ENCODE peak calls at places on chromosomes 11 and 22, in seven cellular contexts. A is GM23248, I is HCT116, D is MM.1S, T is neural progenitor cell, S is OCI-LY7, B is GM23338. K is an unnamed sample.

GRCh38 chr22:49929553-49929979 is 11.1 kb downstream of the CRELD2 start:
- DNase-seq in A (peak; percentile 73), I (no peak), D (peak; percentile 71), T (peak; percentile 88), S (peak; percentile 89), B (peak; percentile 81), K (peak; percentile 62)

GRCh38 chr11:97607301-97608000 is 1217.6 kb downstream of the JRKL start:
- DNase-seq in A (no peak), I (no peak), D (no peak), T (no peak), S (no peak), B (no peak), K (no peak)

GRCh38 chr22:17237031-17237668 is 17.9 kb upstream of the ADA2 start:
- DNase-seq in A (no peak), I (no peak), D (peak; percentile 80), T (no peak), S (peak; percentile 67), B (no peak), K (no peak)

GRCh38 chr11:68214173-68215086 is 1.3 kb upstream of the KMT5B start:
- DNase-seq in A (peak; percentile 48), I (no peak), D (no peak), T (peak; percentile 62), S (no peak), B (peak; percentile 46), K (no peak)

GRCh38 chr11:119890466-119890865 is 161.5 kb upstream of the NECTIN1 start:
- DNase-seq in A (no peak), I (no peak), D (no peak), T (no peak), S (no peak), B (no peak), K (no peak)

GRCh38 chr11:14643697-14644395 is at the start of gene PDE3B:
- DNase-seq in A (peak; percentile 60), I (peak; percentile 59), D (peak; percentile 91), T (peak; percentile 92), S (peak; percentile 4), B (peak; percentile 91), K (peak; percentile 27)

GRCh38 chr11:105641433-105641832 is 31.6 kb downstream of the GRIA4 start:
- DNase-seq in A (no peak), I (no peak), D (no peak), T (no peak), S (no peak), B (no peak), K (no peak)

GRCh38 chr22:20424937-20425587 is 12.6 kb downstream of the SCARF2 start:
- DNase-seq in A (no peak), I (no peak), D (no peak), T (peak; percentile 4), S (no peak), B (peak; percentile 94), K (no peak)

GRCh38 chr11:82906236-82906635 is 4.7 kb downstream of the DDIAS start:
- DNase-seq in A (peak; percentile 80), I (peak; percentile 15), D (peak; percentile 54), T (peak; percentile 42), S (peak; percentile 79), B (peak; percentile 74), K (peak; percentile 64)

GRCh38 chr11:62044639-62045121 is 77.2 kb upstream of the FTH1 start:
- DNase-seq in A (no peak), I (peak; percentile 74), D (no peak), T (no peak), S (no peak), B (no peak), K (peak; percentile 97)

GRCh38 chr11:69129647-69130046 is 26.1 kb upstream of the SMIM38 start:
- DNase-seq in A (no peak), I (no peak), D (no peak), T (no peak), S (no peak), B (no peak), K (no peak)

GRCh38 chr11:35006389-35007128 is 90.1 kb downstream of the PDHX start:
- DNase-seq in A (no peak), I (no peak), D (peak; percentile 85), T (no peak), S (peak; percentile 8), B (no peak), K (no peak)

GRCh38 chr11:82996966-82997606 is 74.6 kb downstream of the RAB30 start:
- DNase-seq in A (no peak), I (no peak), D (peak; percentile 94), T (no peak), S (peak; percentile 52), B (no peak), K (peak; percentile 83)

GRCh38 chr22:29073618-29074275 is 912 bp downstream of the KREMEN1 start:
- DNase-seq in A (peak; percentile 68), I (no peak), D (no peak), T (peak; percentile 83), S (no peak), B (peak; percentile 83), K (no peak)

GRCh38 chr11:103773059-103773458 is 263.4 kb upstream of the DDI1 start:
- DNase-seq in A (peak; percentile 84), I (no peak), D (no peak), T (no peak), S (no peak), B (no peak), K (no peak)

GRCh38 chr11:19756675-19757475 is 44.2 kb downstream of the NAV2 start:
- DNase-seq in A (peak; percentile 86), I (no peak), D (no peak), T (peak; percentile 51), S (no peak), B (no peak), K (no peak)

GRCh38 chr22:19688301-19689290 is 25.7 kb upstream of the SEPTIN5 start:
- DNase-seq in A (no peak), I (no peak), D (no peak), T (no peak), S (no peak), B (no peak), K (no peak)

GRCh38 chr22:46576556-46577351 is 39.3 kb upstream of the CELSR1 start:
- DNase-seq in A (peak; percentile 84), I (no peak), D (peak; percentile 62), T (peak; percentile 85), S (peak; percentile 69), B (peak; percentile 75), K (peak; percentile 43)

GRCh38 chr22:46436595-46437163 is 100.7 kb downstream of the CELSR1 start:
- DNase-seq in A (peak; percentile 38), I (no peak), D (no peak), T (no peak), S (no peak), B (no peak), K (peak; percentile 10)

GRCh38 chr11:35105319-35106063 is 33.5 kb upstream of the CD44 start:
- DNase-seq in A (peak; percentile 58), I (no peak), D (no peak), T (no peak), S (no peak), B (no peak), K (no peak)

GRCh38 chr11:27934830-27935145 is 173.2 kb downstream of the KIF18A start:
- DNase-seq in A (peak; percentile 96), I (peak; percentile 93), D (no peak), T (no peak), S (no peak), B (no peak), K (peak; percentile 95)

GRCh38 chr11:85755285-85755684 is 55.7 kb downstream of the SYTL2 start:
- DNase-seq in A (no peak), I (no peak), D (no peak), T (no peak), S (no peak), B (no peak), K (no peak)

GRCh38 chr22:20264614-20265452 is 3.3 kb downstream of the RTN4R start:
- DNase-seq in A (no peak), I (no peak), D (no peak), T (no peak), S (no peak), B (no peak), K (no peak)

GRCh38 chr22:27494821-27495220 is 306.7 kb downstream of the MN1 start:
- DNase-seq in A (no peak), I (no peak), D (no peak), T (peak; percentile 92), S (no peak), B (peak; percentile 32), K (no peak)

GRCh38 chr22:17938484-17938924 is 85.9 kb downstream of the MICAL3 start:
- DNase-seq in A (no peak), I (no peak), D (no peak), T (no peak), S (no peak), B (no peak), K (no peak)

GRCh38 chr11:111639226-111639925 is 37.1 kb downstream of the SIK2 start:
- DNase-seq in A (no peak), I (no peak), D (no peak), T (no peak), S (no peak), B (peak; percentile 53), K (no peak)
- H3K27ac ChIP-seq in A (no peak overlapping the region), I (no peak overlapping the region), D (no peak overlapping the region), T (no peak overlapping the region), S (no peak overlapping the region), B (peak overlapping the region; percentile 35), K (no peak overlapping the region)

DNA sequence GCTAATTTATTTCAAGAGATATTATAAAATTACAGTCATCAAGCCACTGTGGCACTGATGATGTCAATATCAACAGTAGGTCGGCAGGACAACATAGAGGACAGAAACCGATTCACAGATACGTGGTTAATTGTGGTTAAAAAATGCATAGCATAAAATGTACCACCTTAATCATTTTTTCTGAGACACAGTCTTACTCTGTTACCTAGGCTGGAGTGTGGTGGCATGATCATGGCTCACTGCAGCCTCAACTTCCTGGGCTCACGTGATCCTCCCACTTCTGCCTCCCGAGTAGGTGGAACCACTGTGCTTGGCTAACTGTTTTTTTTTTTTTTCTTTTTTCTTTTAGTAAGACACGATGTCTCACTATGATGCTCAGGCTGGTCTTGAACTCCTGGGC is 21.0 kb upstream of the TOLLIP start:
- DNase-seq in A (no peak), I (no peak), D (no peak), T (no peak), S (no peak), B (no peak), K (no peak)
- H3K4me1 ChIP-seq in A (peaks cover 2% of the 10 kb centered on the region), I (peaks cover 3% of the 10 kb centered on the region), D (peaks cover 7% of the 10 kb centered on the region), T (peaks cover under 1% of the 10 kb centered on the region), S (peaks cover 5% of the 10 kb centered on the region), B (peaks cover 3% of the 10 kb centered on the region), K (peaks cover 3% of the 10 kb centered on the region)

GRCh38 chr11:95385577-95385976 is 154.6 kb upstream of the SESN3 start:
- DNase-seq in A (no peak), I (no peak), D (no peak), T (no peak), S (no peak), B (no peak), K (no peak)
- TF ChIP-seq EZH2phosphoT487 in A (no peak), I (no peak), D (no peak), T (no peak), S (no peak), B (no peak), K (no peak)

GRCh38 chr11:130389315-130389935 is 39.0 kb downstream of the ADAMTS8 start:
- DNase-seq in A (no peak), I (no peak), D (no peak), T (no peak), S (no peak), B (no peak), K (no peak)

GRCh38 chr11:130381317-130381716 is 47.1 kb downstream of the ADAMTS8 start:
- DNase-seq in A (no peak), I (no peak), D (no peak), T (no peak), S (no peak), B (no peak), K (no peak)

GRCh38 chr11:130388607-130389205 is 39.7 kb downstream of the ADAMTS8 start:
- DNase-seq in A (no peak), I (no peak), D (no peak), T (no peak), S (no peak), B (no peak), K (no peak)

GRCh38 chr11:130379276-130379675 is 49.1 kb downstream of the ADAMTS8 start:
- DNase-seq in A (no peak), I (no peak), D (no peak), T (no peak), S (no peak), B (no peak), K (no peak)

GRCh38 chr11:130383363-130384168 is 44.8 kb downstream of the ADAMTS8 start:
- DNase-seq in A (peak; percentile 40), I (no peak), D (no peak), T (no peak), S (no peak), B (peak; percentile 66), K (peak; percentile 98)
- H3K27ac ChIP-seq in A (no peak overlapping the region), I (no peak overlapping the region), D (no peak overlapping the region), T (no peak overlapping the region), S (no peak overlapping the region), B (peak overlapping the region; percentile 98), K (peak overlapping the region; percentile 37)